ENCODE peak calls at places on chromosomes 12 and 14, in seven cellular contexts. One of them, this sample, is unnamed.
A peak's percentile ranks its signal among the peaks of the same experiment; 100 is the strongest.

GRCh38 chr12:105289114-105289904 is 41.2 kb upstream of the C12orf75 start:
- DNase-seq in H1: no peak
- DNase-seq in uterus: no peak
- DNase-seq in fibroblast of the aortic adventitia: no peak
- DNase-seq in stomach: no peak
- DNase-seq in NB4: peak; percentile 26
- DNase-seq in gastrocnemius medialis: no peak
- DNase-seq in this sample: peak; percentile 60

GRCh38 chr12:110102255-110102654 is 21.9 kb upstream of the IFT81 start:
- DNase-seq in gastrocnemius medialis: peak; percentile 21
- DNase-seq in fibroblast of the aortic adventitia: peak; percentile 56
- DNase-seq in stomach: no peak
- DNase-seq in uterus: peak; percentile 36
- DNase-seq in NB4: peak; percentile 87
- DNase-seq in H1: peak; percentile 69
- DNase-seq in this sample: peak; percentile 72

GRCh38 chr12:124754949-124755800 is 108.5 kb downstream of the SCARB1 start:
- DNase-seq in uterus: peak; percentile 93
- DNase-seq in H1: peak; percentile 27
- DNase-seq in gastrocnemius medialis: peak; percentile 91
- DNase-seq in fibroblast of the aortic adventitia: peak; percentile 83
- DNase-seq in stomach: peak; percentile 46
- DNase-seq in NB4: peak; percentile 99
- DNase-seq in this sample: peak; percentile 87

GRCh38 chr12:32466187-32466586 is 66.8 kb downstream of the FGD4 start:
- DNase-seq in gastrocnemius medialis: no peak
- DNase-seq in uterus: no peak
- DNase-seq in H1: no peak
- DNase-seq in NB4: no peak
- DNase-seq in stomach: no peak
- DNase-seq in fibroblast of the aortic adventitia: no peak
- DNase-seq in this sample: no peak

GRCh38 chr14:93299831-93300230 is 33.0 kb downstream of the BTBD7 start:
- DNase-seq in stomach: no peak
- DNase-seq in H1: no peak
- DNase-seq in uterus: no peak
- DNase-seq in NB4: peak; percentile 59
- DNase-seq in fibroblast of the aortic adventitia: no peak
- DNase-seq in gastrocnemius medialis: no peak
- DNase-seq in this sample: no peak

GRCh38 chr12:53862831-53863230 is 75.8 kb upstream of the HOXC13 start:
- DNase-seq in fibroblast of the aortic adventitia: peak; percentile 12
- DNase-seq in H1: no peak
- DNase-seq in gastrocnemius medialis: no peak
- DNase-seq in NB4: no peak
- DNase-seq in uterus: no peak
- DNase-seq in stomach: no peak
- DNase-seq in this sample: no peak

GRCh38 chr12:46916796-46917419 is 91.1 kb upstream of the SLC38A4 start:
- DNase-seq in NB4: no peak
- DNase-seq in H1: no peak
- DNase-seq in stomach: no peak
- DNase-seq in gastrocnemius medialis: peak; percentile 54
- DNase-seq in uterus: no peak
- DNase-seq in fibroblast of the aortic adventitia: peak; percentile 89
- DNase-seq in this sample: peak; percentile 47

GRCh38 chr12:102314821-102315220 is 117.2 kb upstream of the PMCH start:
- DNase-seq in NB4: no peak
- DNase-seq in stomach: no peak
- DNase-seq in gastrocnemius medialis: no peak
- DNase-seq in uterus: no peak
- DNase-seq in fibroblast of the aortic adventitia: peak; percentile 2
- DNase-seq in H1: no peak
- DNase-seq in this sample: no peak

GRCh38 chr12:31485570-31485969 is 105.4 kb downstream of the DENND5B start:
- DNase-seq in NB4: no peak
- DNase-seq in uterus: no peak
- DNase-seq in stomach: no peak
- DNase-seq in fibroblast of the aortic adventitia: no peak
- DNase-seq in gastrocnemius medialis: no peak
- DNase-seq in H1: no peak
- DNase-seq in this sample: no peak

GRCh38 chr14:70289138-70289537 is 70.3 kb downstream of the COX16 start:
- DNase-seq in H1: no peak
- DNase-seq in uterus: no peak
- DNase-seq in fibroblast of the aortic adventitia: no peak
- DNase-seq in NB4: peak; percentile 11
- DNase-seq in gastrocnemius medialis: no peak
- DNase-seq in stomach: no peak
- DNase-seq in this sample: no peak

GRCh38 chr14:52298795-52299194 is 15.3 kb upstream of the PTGER2 start:
- DNase-seq in gastrocnemius medialis: no peak
- DNase-seq in H1: no peak
- DNase-seq in NB4: no peak
- DNase-seq in uterus: no peak
- DNase-seq in stomach: no peak
- DNase-seq in fibroblast of the aortic adventitia: no peak
- DNase-seq in this sample: no peak

GRCh38 chr12:122422769-122423257 is 344 bp upstream of the CLIP1 start:
- DNase-seq in H1: no peak
- DNase-seq in fibroblast of the aortic adventitia: peak; percentile 71
- DNase-seq in uterus: peak; percentile 31
- DNase-seq in stomach: no peak
- DNase-seq in NB4: peak; percentile 75
- DNase-seq in gastrocnemius medialis: no peak
- DNase-seq in this sample: peak; percentile 64

GRCh38 chr12:106840217-106840616 is 65.7 kb downstream of the RIC8B start:
- DNase-seq in H1: no peak
- DNase-seq in stomach: no peak
- DNase-seq in gastrocnemius medialis: no peak
- DNase-seq in uterus: peak; percentile 16
- DNase-seq in fibroblast of the aortic adventitia: peak; percentile 79
- DNase-seq in NB4: peak; percentile 9
- DNase-seq in this sample: peak; percentile 58

GRCh38 chr12:113055594-113056380 is 743 bp upstream of the DTX1 start:
- DNase-seq in uterus: no peak
- DNase-seq in stomach: no peak
- DNase-seq in fibroblast of the aortic adventitia: no peak
- DNase-seq in H1: no peak
- DNase-seq in gastrocnemius medialis: no peak
- DNase-seq in NB4: no peak
- DNase-seq in this sample: no peak
- H3K4me3 ChIP-seq in uterus: no peak overlapping the region
- H3K4me3 ChIP-seq in stomach: no peak overlapping the region
- H3K4me3 ChIP-seq in fibroblast of the aortic adventitia: no peak overlapping the region
- H3K4me3 ChIP-seq in H1: peak overlapping the region; percentile 46
- H3K4me3 ChIP-seq in gastrocnemius medialis: no peak overlapping the region
- H3K4me3 ChIP-seq in NB4: no peak overlapping the region
- H3K4me3 ChIP-seq in this sample: no peak overlapping the region

GRCh38 chr12:34625116-34625515 is 602.8 kb downstream of the ALG10 start:
- DNase-seq in stomach: no peak
- DNase-seq in uterus: no peak
- DNase-seq in fibroblast of the aortic adventitia: peak; percentile 3
- DNase-seq in H1: no peak
- DNase-seq in gastrocnemius medialis: no peak
- DNase-seq in NB4: peak; percentile 57
- DNase-seq in this sample: no peak
- TF ChIP-seq CTCF in stomach: no peak
- TF ChIP-seq CTCF in uterus: no peak
- TF ChIP-seq CTCF in fibroblast of the aortic adventitia: no peak
- TF ChIP-seq CTCF in H1: no peak
- TF ChIP-seq CTCF in gastrocnemius medialis: no peak
- TF ChIP-seq CTCF in NB4: peak; percentile 38
- TF ChIP-seq CTCF in this sample: no peak

GRCh38 chr14:54749727-54750126 is 152.9 kb downstream of the GCH1 start:
- DNase-seq in fibroblast of the aortic adventitia: no peak
- DNase-seq in gastrocnemius medialis: no peak
- DNase-seq in H1: no peak
- DNase-seq in stomach: no peak
- DNase-seq in uterus: no peak
- DNase-seq in NB4: no peak
- DNase-seq in this sample: no peak
- H3K4me3 ChIP-seq in fibroblast of the aortic adventitia: no peak overlapping the region
- H3K4me3 ChIP-seq in gastrocnemius medialis: no peak overlapping the region
- H3K4me3 ChIP-seq in H1: no peak overlapping the region
- H3K4me3 ChIP-seq in stomach: no peak overlapping the region
- H3K4me3 ChIP-seq in uterus: no peak overlapping the region
- H3K4me3 ChIP-seq in NB4: no peak overlapping the region
- H3K4me3 ChIP-seq in this sample: no peak overlapping the region

GRCh38 chr12:94042321-94042720 is 106.1 kb upstream of the PLXNC1 start:
- DNase-seq in gastrocnemius medialis: no peak
- DNase-seq in uterus: no peak
- DNase-seq in stomach: no peak
- DNase-seq in H1: no peak
- DNase-seq in fibroblast of the aortic adventitia: peak; percentile 13
- DNase-seq in NB4: no peak
- DNase-seq in this sample: no peak
- TF ChIP-seq CTCF in gastrocnemius medialis: no peak
- TF ChIP-seq CTCF in uterus: no peak
- TF ChIP-seq CTCF in stomach: no peak
- TF ChIP-seq CTCF in H1: no peak
- TF ChIP-seq CTCF in fibroblast of the aortic adventitia: no peak
- TF ChIP-seq CTCF in NB4: no peak
- TF ChIP-seq CTCF in this sample: no peak